ENCODE peak calls at places on chromosomes 11 and 22, in five cellular contexts. One of them, this sample, is unnamed.

GRCh38 chr11:65554842-65555395 is 3.2 kb downstream of the LTBP3 start:
- DNase-seq in PC-3: no peak
- DNase-seq in transverse colon: no peak
- DNase-seq in AG04449: no peak
- DNase-seq in brain microvascular endothelial cell: no peak
- DNase-seq in this sample: no peak

GRCh38 chr11:13007702-13008435 is 1.2 kb upstream of the RASSF10 start:
- DNase-seq in PC-3: peak; percentile 65
- DNase-seq in brain microvascular endothelial cell: no peak
- DNase-seq in AG04449: no peak
- DNase-seq in transverse colon: no peak
- DNase-seq in this sample: no peak

GRCh38 chr11:68969386-68969785 is 11.4 kb downstream of the MRGPRD start:
- DNase-seq in PC-3: no peak
- DNase-seq in transverse colon: no peak
- DNase-seq in brain microvascular endothelial cell: no peak
- DNase-seq in AG04449: no peak
- DNase-seq in this sample: no peak

GRCh38 chr11:83280256-83280655 is 5.9 kb downstream of the CCDC90B start:
- DNase-seq in brain microvascular endothelial cell: no peak
- DNase-seq in transverse colon: no peak
- DNase-seq in AG04449: no peak
- DNase-seq in PC-3: no peak
- DNase-seq in this sample: no peak

GRCh38 chr22:35359380-35360065 is 21.4 kb upstream of the HMOX1 start:
- DNase-seq in AG04449: no peak
- DNase-seq in transverse colon: no peak
- DNase-seq in brain microvascular endothelial cell: no peak
- DNase-seq in PC-3: no peak
- DNase-seq in this sample: no peak

GRCh38 chr11:116871248-116871647 is 33.8 kb upstream of the APOA1 start:
- DNase-seq in transverse colon: no peak
- DNase-seq in PC-3: peak; percentile 92
- DNase-seq in brain microvascular endothelial cell: peak; percentile 78
- DNase-seq in AG04449: no peak
- DNase-seq in this sample: no peak

GRCh38 chr11:40219401-40219800 is 1240.1 kb downstream of the LRRC4C start:
- DNase-seq in PC-3: no peak
- DNase-seq in transverse colon: no peak
- DNase-seq in brain microvascular endothelial cell: no peak
- DNase-seq in AG04449: no peak
- DNase-seq in this sample: no peak

GRCh38 chr11:113574586-113574985 is 99.4 kb upstream of the DRD2 start:
- DNase-seq in PC-3: no peak
- DNase-seq in transverse colon: no peak
- DNase-seq in brain microvascular endothelial cell: no peak
- DNase-seq in AG04449: no peak
- DNase-seq in this sample: no peak

GRCh38 chr11:3981084-3981633 is 113.4 kb upstream of the RRM1 start:
- DNase-seq in AG04449: no peak
- DNase-seq in transverse colon: no peak
- DNase-seq in PC-3: no peak
- DNase-seq in brain microvascular endothelial cell: no peak
- DNase-seq in this sample: no peak

GRCh38 chr11:9280655-9281301 is 15.6 kb upstream of the DENND5A start:
- DNase-seq in brain microvascular endothelial cell: peak; percentile 73
- DNase-seq in PC-3: peak; percentile 77
- DNase-seq in transverse colon: peak; percentile 45
- DNase-seq in AG04449: peak; percentile 24
- DNase-seq in this sample: no peak

GRCh38 chr11:86741489-86742435 is 58.6 kb upstream of the PRSS23 start:
- DNase-seq in PC-3: peak; percentile 91
- DNase-seq in AG04449: peak; percentile 69
- DNase-seq in transverse colon: no peak
- DNase-seq in brain microvascular endothelial cell: peak; percentile 87
- DNase-seq in this sample: no peak

GRCh38 chr11:125270711-125271110 is 106.2 kb downstream of the PKNOX2 start:
- DNase-seq in brain microvascular endothelial cell: peak; percentile 30
- DNase-seq in transverse colon: no peak
- DNase-seq in PC-3: no peak
- DNase-seq in AG04449: no peak
- DNase-seq in this sample: no peak

GRCh38 chr11:6693342-6694228 is 10.4 kb upstream of the MRPL17 start:
- DNase-seq in brain microvascular endothelial cell: peak; percentile 94
- DNase-seq in transverse colon: no peak
- DNase-seq in AG04449: peak; percentile 49
- DNase-seq in PC-3: peak; percentile 72
- DNase-seq in this sample: no peak

GRCh38 chr11:96134622-96135021 is 208.4 kb downstream of the MAML2 start:
- DNase-seq in PC-3: no peak
- DNase-seq in brain microvascular endothelial cell: no peak
- DNase-seq in transverse colon: no peak
- DNase-seq in AG04449: no peak
- DNase-seq in this sample: no peak

GRCh38 chr11:120431633-120432032 is 79.9 kb upstream of the GRIK4 start:
- DNase-seq in brain microvascular endothelial cell: peak; percentile 62
- DNase-seq in transverse colon: no peak
- DNase-seq in PC-3: peak; percentile 48
- DNase-seq in AG04449: no peak
- DNase-seq in this sample: no peak

GRCh38 chr11:78651923-78652602 is 77.4 kb upstream of the NARS2 start:
- DNase-seq in brain microvascular endothelial cell: no peak
- DNase-seq in PC-3: no peak
- DNase-seq in transverse colon: no peak
- DNase-seq in AG04449: no peak
- DNase-seq in this sample: no peak

GRCh38 chr11:94583213-94583884 is 16.2 kb downstream of the PIWIL4 start:
- DNase-seq in brain microvascular endothelial cell: no peak
- DNase-seq in AG04449: no peak
- DNase-seq in transverse colon: no peak
- DNase-seq in PC-3: no peak
- DNase-seq in this sample: no peak

GRCh38 chr11:29005401-29005980 is 897.3 kb downstream of the METTL15 start:
- DNase-seq in PC-3: no peak
- DNase-seq in transverse colon: no peak
- DNase-seq in AG04449: no peak
- DNase-seq in brain microvascular endothelial cell: no peak
- DNase-seq in this sample: no peak

GRCh38 chr11:29334781-29335140 is 682.1 kb downstream of the KCNA4 start:
- DNase-seq in transverse colon: no peak
- DNase-seq in PC-3: no peak
- DNase-seq in brain microvascular endothelial cell: no peak
- DNase-seq in AG04449: no peak
- DNase-seq in this sample: no peak

GRCh38 chr11:104033134-104033533 is 3.3 kb upstream of the DDI1 start:
- DNase-seq in AG04449: peak; percentile 31
- DNase-seq in PC-3: peak; percentile 80
- DNase-seq in transverse colon: no peak
- DNase-seq in brain microvascular endothelial cell: peak; percentile 73
- DNase-seq in this sample: no peak

GRCh38 chr11:107689317-107690202 is 22.3 kb downstream of the SLN start:
- DNase-seq in brain microvascular endothelial cell: peak; percentile 76
- DNase-seq in PC-3: peak; percentile 94
- DNase-seq in transverse colon: peak; percentile 68
- DNase-seq in AG04449: no peak
- DNase-seq in this sample: no peak

GRCh38 chr11:112392860-112393259 is 132.2 kb upstream of the PLET1 start:
- DNase-seq in PC-3: no peak
- DNase-seq in AG04449: no peak
- DNase-seq in transverse colon: no peak
- DNase-seq in brain microvascular endothelial cell: no peak
- DNase-seq in this sample: no peak

GRCh38 chr11:75263944-75264349 is 23.4 kb downstream of the TPBGL start:
- DNase-seq in AG04449: no peak
- DNase-seq in transverse colon: peak; percentile 12
- DNase-seq in brain microvascular endothelial cell: no peak
- DNase-seq in PC-3: peak; percentile 38
- DNase-seq in this sample: no peak

GRCh38 chr22:28025866-28026575 is 107.0 kb upstream of the PITPNB start:
- DNase-seq in transverse colon: no peak
- DNase-seq in brain microvascular endothelial cell: no peak
- DNase-seq in PC-3: no peak
- DNase-seq in AG04449: no peak
- DNase-seq in this sample: peak; percentile 9

GRCh38 chr11:36513965-36514364 is 3.9 kb upstream of the TRAF6 start:
- DNase-seq in AG04449: no peak
- DNase-seq in PC-3: no peak
- DNase-seq in transverse colon: no peak
- DNase-seq in brain microvascular endothelial cell: no peak
- DNase-seq in this sample: no peak

GRCh38 chr11:78346799-78347198 is 70.8 kb downstream of the GAB2 start:
- DNase-seq in AG04449: no peak
- DNase-seq in brain microvascular endothelial cell: no peak
- DNase-seq in transverse colon: no peak
- DNase-seq in PC-3: peak; percentile 90
- DNase-seq in this sample: no peak

GRCh38 chr11:35178067-35178805 is 39.3 kb downstream of the CD44 start:
- DNase-seq in brain microvascular endothelial cell: no peak
- DNase-seq in AG04449: no peak
- DNase-seq in transverse colon: no peak
- DNase-seq in PC-3: no peak
- DNase-seq in this sample: no peak

GRCh38 chr11:47270331-47271271 is 668 bp downstream of the MADD start:
- DNase-seq in transverse colon: peak; percentile 34
- DNase-seq in PC-3: peak; percentile 49
- DNase-seq in brain microvascular endothelial cell: peak; percentile 45
- DNase-seq in AG04449: no peak
- DNase-seq in this sample: peak; percentile 39

GRCh38 chr11:65492637-65493366 is 6.0 kb upstream of the MALAT1 start:
- DNase-seq in AG04449: no peak
- DNase-seq in brain microvascular endothelial cell: peak; percentile 81
- DNase-seq in PC-3: no peak
- DNase-seq in transverse colon: peak; percentile 87
- DNase-seq in this sample: peak; percentile 75

GRCh38 chr22:17779286-17780115 is 5.2 kb upstream of the BID start:
- DNase-seq in PC-3: no peak
- DNase-seq in transverse colon: no peak
- DNase-seq in AG04449: no peak
- DNase-seq in brain microvascular endothelial cell: no peak
- DNase-seq in this sample: no peak

DNA sequence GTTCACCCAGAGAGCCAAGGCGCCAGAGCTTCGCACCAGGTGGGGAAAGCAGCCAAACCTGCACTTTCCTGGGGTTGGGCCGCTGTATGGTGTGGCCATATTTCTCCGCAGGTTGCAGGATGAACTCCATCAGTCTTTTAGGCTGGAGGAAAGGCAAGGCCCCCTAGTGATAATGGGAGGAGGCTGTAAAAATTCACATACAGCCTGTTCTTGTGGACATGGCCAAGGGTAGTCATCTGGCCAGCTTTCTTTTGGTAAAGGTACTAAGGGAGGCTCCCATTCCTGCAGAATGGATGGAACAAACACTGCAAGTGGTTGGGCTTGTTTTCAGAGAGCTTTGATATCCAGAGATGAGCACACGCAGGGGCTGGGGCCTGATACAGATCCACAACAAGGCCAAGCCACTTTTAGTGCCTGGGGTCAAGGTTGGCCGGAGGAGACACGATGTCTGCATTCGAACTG is 29.6 kb downstream of the C22orf31 start:
- DNase-seq in brain microvascular endothelial cell: no peak
- DNase-seq in transverse colon: no peak
- DNase-seq in PC-3: no peak
- DNase-seq in AG04449: no peak
- DNase-seq in this sample: no peak
- H3K4me3 ChIP-seq in brain microvascular endothelial cell: peak overlapping the region; percentile 54
- H3K4me3 ChIP-seq in transverse colon: no peak overlapping the region
- H3K4me3 ChIP-seq in PC-3: peak overlapping the region; percentile 72
- H3K4me3 ChIP-seq in AG04449: no peak overlapping the region
- H3K4me3 ChIP-seq in this sample: no peak overlapping the region

DNA sequence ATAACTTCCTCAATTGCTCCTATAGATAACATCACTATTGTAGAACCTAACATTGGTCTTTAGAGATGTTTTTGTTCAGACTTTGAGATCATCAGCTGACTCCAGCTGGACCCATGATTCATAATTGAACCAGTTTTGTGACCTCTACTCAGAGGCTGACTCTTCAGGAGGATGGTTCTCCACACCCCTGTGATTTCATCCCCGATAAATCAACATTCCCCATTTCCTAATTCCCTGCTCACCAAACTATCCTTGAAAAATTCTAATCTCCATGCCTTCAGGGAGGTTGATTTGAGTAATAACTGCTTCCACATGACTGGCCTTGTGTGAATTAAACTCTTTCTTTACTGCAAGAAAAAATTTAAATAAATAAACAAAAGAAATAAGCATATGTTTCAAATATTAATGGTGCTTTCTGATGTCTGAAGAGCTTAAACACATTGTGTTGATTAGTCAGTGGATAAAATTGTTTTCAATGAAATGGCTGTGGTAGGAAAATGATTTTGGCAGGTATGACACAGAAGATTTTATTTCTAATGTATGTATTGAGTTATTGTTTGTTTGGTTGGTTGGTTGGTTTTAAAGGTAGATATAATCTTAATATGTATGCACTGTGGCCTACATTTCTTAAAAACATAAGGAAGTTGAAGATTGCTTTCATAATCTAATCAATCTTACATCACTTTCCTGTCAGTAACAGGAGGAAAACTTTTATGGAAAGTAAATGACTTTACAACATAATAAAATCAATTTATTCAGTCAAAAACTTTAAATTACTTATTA is 427.9 kb upstream of the CCDC179 start:
- DNase-seq in PC-3: peak; percentile 81
- DNase-seq in transverse colon: no peak
- DNase-seq in AG04449: peak; percentile 87
- DNase-seq in brain microvascular endothelial cell: peak; percentile 31
- DNase-seq in this sample: no peak
- H3K4me3 ChIP-seq in PC-3: no peak overlapping the region
- H3K4me3 ChIP-seq in transverse colon: no peak overlapping the region
- H3K4me3 ChIP-seq in AG04449: no peak overlapping the region
- H3K4me3 ChIP-seq in brain microvascular endothelial cell: no peak overlapping the region
- H3K4me3 ChIP-seq in this sample: no peak overlapping the region

DNA sequence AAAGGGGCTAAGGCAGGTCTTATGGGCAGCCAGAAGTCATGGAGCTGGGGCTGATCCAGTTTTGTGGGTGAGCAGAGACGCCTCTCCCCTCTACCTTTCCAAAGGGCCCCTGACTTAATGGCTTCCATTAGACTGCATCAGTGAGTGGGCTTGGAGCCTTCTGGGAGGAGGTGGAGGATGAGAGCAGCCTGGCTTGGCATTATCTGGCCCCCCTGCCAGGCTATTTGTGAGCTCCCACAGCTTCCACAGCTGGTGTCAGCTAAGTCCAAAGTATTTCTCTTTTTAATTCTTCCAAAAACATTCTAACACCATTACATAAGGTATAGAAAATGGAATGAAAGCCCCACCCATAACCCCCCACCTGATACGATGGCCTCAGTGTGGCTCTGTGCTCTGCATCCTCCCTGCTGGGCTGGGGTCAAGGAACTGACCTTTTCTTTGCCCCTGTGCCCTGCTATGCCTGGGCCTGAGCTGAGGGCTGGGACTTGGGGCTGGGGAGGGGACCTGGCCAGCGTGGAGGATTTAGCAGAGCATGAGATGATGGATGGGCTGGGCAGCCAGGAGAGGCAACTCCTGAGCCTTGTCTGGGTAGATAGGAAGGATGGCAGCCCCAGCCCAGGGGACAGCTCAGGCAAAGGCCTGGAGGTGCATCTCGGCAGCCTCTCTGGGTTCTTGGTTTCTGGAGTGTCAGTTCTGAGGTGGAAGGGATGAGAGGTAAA is 4.0 kb downstream of the AIFM3 start:
- DNase-seq in brain microvascular endothelial cell: no peak
- DNase-seq in PC-3: no peak
- DNase-seq in AG04449: no peak
- DNase-seq in transverse colon: no peak
- DNase-seq in this sample: no peak
- H3K4me3 ChIP-seq in brain microvascular endothelial cell: no peak overlapping the region
- H3K4me3 ChIP-seq in PC-3: no peak overlapping the region
- H3K4me3 ChIP-seq in AG04449: no peak overlapping the region
- H3K4me3 ChIP-seq in transverse colon: no peak overlapping the region
- H3K4me3 ChIP-seq in this sample: no peak overlapping the region

GRCh38 chr11:8080674-8081590 is at the start of gene TUB:
- DNase-seq in brain microvascular endothelial cell: no peak
- DNase-seq in AG04449: no peak
- DNase-seq in PC-3: no peak
- DNase-seq in transverse colon: no peak
- DNase-seq in this sample: no peak
- H3K4me3 ChIP-seq in brain microvascular endothelial cell: peak within 1 kb of the TSS; percentile 60
- H3K4me3 ChIP-seq in AG04449: peak within 1 kb of the TSS; percentile 67
- H3K4me3 ChIP-seq in PC-3: peak within 1 kb of the TSS; percentile 64
- H3K4me3 ChIP-seq in transverse colon: peak within 1 kb of the TSS; percentile 44
- H3K4me3 ChIP-seq in this sample: no peak within 1 kb of the TSS

This sample was measured in mucosa of descending colon.